ENCODE peak calls at places on chromosomes 7 and 10, in four cellular contexts. One of them, this sample, is unnamed. For H3K4me1, the result is how much of the 10 kb centered on the place peaks cover.

GRCh38 chr10:18222870-18223269 is 82.6 kb downstream of the CACNB2 start:
- DNase-seq in BE2C: no peak
- DNase-seq in CD8-positive, alpha-beta T cell: no peak
- DNase-seq in DND-41: no peak
- DNase-seq in this sample: no peak

GRCh38 chr10:90042075-90042474 is 340.7 kb downstream of the KIF20B start:
- DNase-seq in BE2C: no peak
- DNase-seq in CD8-positive, alpha-beta T cell: no peak
- DNase-seq in DND-41: no peak
- DNase-seq in this sample: no peak

GRCh38 chr10:15254808-15255655 is 86.5 kb upstream of the NMT2 start:
- DNase-seq in BE2C: no peak
- DNase-seq in CD8-positive, alpha-beta T cell: peak
- DNase-seq in DND-41: peak
- DNase-seq in this sample: peak

GRCh38 chr10:132479603-132480221 is 57.9 kb upstream of the INPP5A start:
- DNase-seq in BE2C: no peak
- DNase-seq in CD8-positive, alpha-beta T cell: no peak
- DNase-seq in DND-41: no peak
- DNase-seq in this sample: no peak

GRCh38 chr10:51986531-51986930 is 287.1 kb upstream of the CSTF2T start:
- DNase-seq in BE2C: no peak
- DNase-seq in CD8-positive, alpha-beta T cell: no peak
- DNase-seq in DND-41: no peak
- DNase-seq in this sample: no peak

GRCh38 chr10:102869290-102870198 is at the start of gene AS3MT:
- DNase-seq in BE2C: peak
- DNase-seq in CD8-positive, alpha-beta T cell: no peak
- DNase-seq in DND-41: no peak
- DNase-seq in this sample: peak

GRCh38 chr10:124093076-124093773 is at the start of gene CHST15:
- DNase-seq in BE2C: peak
- DNase-seq in CD8-positive, alpha-beta T cell: no peak
- DNase-seq in DND-41: no peak
- DNase-seq in this sample: peak

GRCh38 chr10:31456463-31456862 is 137.4 kb downstream of the ZEB1 start:
- DNase-seq in BE2C: no peak
- DNase-seq in CD8-positive, alpha-beta T cell: no peak
- DNase-seq in DND-41: no peak
- DNase-seq in this sample: no peak

GRCh38 chr10:124417846-124418725 is 637 bp downstream of the OAT start:
- DNase-seq in BE2C: peak
- DNase-seq in CD8-positive, alpha-beta T cell: peak
- DNase-seq in DND-41: no peak
- DNase-seq in this sample: peak

GRCh38 chr7:106018566-106019338 is 55.7 kb downstream of the CDHR3 start:
- DNase-seq in BE2C: no peak
- DNase-seq in CD8-positive, alpha-beta T cell: no peak
- DNase-seq in DND-41: no peak
- DNase-seq in this sample: no peak

GRCh38 chr7:101173752-101174244 is 6.3 kb downstream of the NAT16 start:
- DNase-seq in BE2C: no peak
- DNase-seq in CD8-positive, alpha-beta T cell: peak
- DNase-seq in DND-41: no peak
- DNase-seq in this sample: peak

GRCh38 chr10:804191-804781 is 114.8 kb upstream of the DIP2C start:
- DNase-seq in BE2C: no peak
- DNase-seq in CD8-positive, alpha-beta T cell: no peak
- DNase-seq in DND-41: no peak
- DNase-seq in this sample: peak

GRCh38 chr7:110573862-110574528 is 516.9 kb upstream of the LRRN3 start:
- DNase-seq in BE2C: no peak
- DNase-seq in CD8-positive, alpha-beta T cell: no peak
- DNase-seq in DND-41: no peak
- DNase-seq in this sample: no peak

GRCh38 chr10:601356-601963 is 88.0 kb downstream of the DIP2C start:
- DNase-seq in BE2C: no peak
- DNase-seq in CD8-positive, alpha-beta T cell: no peak
- DNase-seq in DND-41: no peak
- DNase-seq in this sample: no peak

GRCh38 chr10:49207936-49208482 is 19.8 kb upstream of the TMEM273 start:
- DNase-seq in BE2C: no peak
- DNase-seq in CD8-positive, alpha-beta T cell: no peak
- DNase-seq in DND-41: no peak
- DNase-seq in this sample: no peak

GRCh38 chr10:124708246-124708779 is 35.9 kb downstream of the FAM53B start:
- DNase-seq in BE2C: no peak
- DNase-seq in CD8-positive, alpha-beta T cell: no peak
- DNase-seq in DND-41: no peak
- DNase-seq in this sample: no peak

GRCh38 chr10:86955501-86956194 is 1.8 kb downstream of the MMRN2 start:
- DNase-seq in BE2C: no peak
- DNase-seq in CD8-positive, alpha-beta T cell: no peak
- DNase-seq in DND-41: no peak
- DNase-seq in this sample: peak

GRCh38 chr7:12067156-12067831 is 143.8 kb upstream of the TMEM106B start:
- DNase-seq in BE2C: peak
- DNase-seq in CD8-positive, alpha-beta T cell: peak
- DNase-seq in DND-41: peak
- DNase-seq in this sample: peak

GRCh38 chr10:63633677-63634487 is 112.7 kb downstream of the REEP3 start:
- DNase-seq in BE2C: peak
- DNase-seq in CD8-positive, alpha-beta T cell: no peak
- DNase-seq in DND-41: no peak
- DNase-seq in this sample: no peak

DNA sequence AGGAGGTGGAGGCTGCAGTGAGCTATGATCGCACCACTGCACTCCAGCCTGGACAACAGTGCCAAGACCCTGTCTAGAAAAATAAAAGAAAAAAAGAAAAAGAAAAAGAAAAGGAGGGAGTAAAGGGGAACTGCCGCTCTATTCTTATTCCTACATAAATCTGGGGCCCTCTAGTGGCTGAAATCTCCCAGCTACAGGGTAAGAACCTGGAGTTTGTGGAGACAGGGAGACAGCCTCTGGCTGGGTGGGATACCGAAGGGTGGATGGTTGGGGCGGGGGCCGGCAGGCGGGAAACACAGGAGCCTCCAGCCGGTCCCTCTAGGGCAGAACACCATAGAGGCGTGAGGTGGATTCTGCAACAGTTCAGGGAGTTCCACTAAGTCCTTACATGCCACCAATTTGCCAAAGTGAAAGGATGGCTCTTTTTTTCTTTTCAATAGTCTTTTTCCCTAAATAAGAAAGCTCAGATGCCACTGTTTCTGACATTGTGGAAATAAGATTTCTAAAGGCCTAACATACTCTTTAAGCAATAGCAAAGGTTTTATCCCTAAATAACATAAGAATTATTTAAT is 117.3 kb downstream of the SVIL start:
- DNase-seq in BE2C: peak
- DNase-seq in CD8-positive, alpha-beta T cell: no peak
- DNase-seq in DND-41: peak
- DNase-seq in this sample: peak
- TF ChIP-seq CTCF in BE2C: peak
- TF ChIP-seq CTCF in CD8-positive, alpha-beta T cell: no peak
- TF ChIP-seq CTCF in DND-41: peak
- TF ChIP-seq CTCF in this sample: peak

DNA sequence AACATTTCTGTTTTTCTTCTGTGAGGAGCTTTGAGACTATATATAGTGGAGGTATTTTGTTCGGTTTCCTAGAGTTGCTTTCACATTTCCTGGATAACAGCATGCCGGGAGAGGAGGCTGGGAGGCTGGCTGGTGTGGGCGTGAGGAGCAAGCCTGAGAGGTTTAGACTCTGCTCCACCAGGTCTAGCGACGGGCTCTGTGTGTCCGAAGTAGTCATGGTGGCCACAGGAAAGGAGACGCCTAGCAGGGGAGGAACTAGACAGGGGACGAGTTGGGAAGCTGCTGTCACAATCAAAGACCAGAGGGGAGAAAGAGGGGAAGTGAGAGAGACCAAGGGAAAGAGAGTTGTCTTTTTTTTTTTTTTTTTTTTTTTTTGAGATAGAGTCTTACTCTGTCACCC is 19.6 kb downstream of the PTPRE start:
- DNase-seq in BE2C: no peak
- DNase-seq in CD8-positive, alpha-beta T cell: no peak
- DNase-seq in DND-41: no peak
- DNase-seq in this sample: no peak
- H3K4me1 ChIP-seq in BE2C: under half
- H3K4me1 ChIP-seq in CD8-positive, alpha-beta T cell: under half
- H3K4me1 ChIP-seq in DND-41: under half
- H3K4me1 ChIP-seq in this sample: under half

DNA sequence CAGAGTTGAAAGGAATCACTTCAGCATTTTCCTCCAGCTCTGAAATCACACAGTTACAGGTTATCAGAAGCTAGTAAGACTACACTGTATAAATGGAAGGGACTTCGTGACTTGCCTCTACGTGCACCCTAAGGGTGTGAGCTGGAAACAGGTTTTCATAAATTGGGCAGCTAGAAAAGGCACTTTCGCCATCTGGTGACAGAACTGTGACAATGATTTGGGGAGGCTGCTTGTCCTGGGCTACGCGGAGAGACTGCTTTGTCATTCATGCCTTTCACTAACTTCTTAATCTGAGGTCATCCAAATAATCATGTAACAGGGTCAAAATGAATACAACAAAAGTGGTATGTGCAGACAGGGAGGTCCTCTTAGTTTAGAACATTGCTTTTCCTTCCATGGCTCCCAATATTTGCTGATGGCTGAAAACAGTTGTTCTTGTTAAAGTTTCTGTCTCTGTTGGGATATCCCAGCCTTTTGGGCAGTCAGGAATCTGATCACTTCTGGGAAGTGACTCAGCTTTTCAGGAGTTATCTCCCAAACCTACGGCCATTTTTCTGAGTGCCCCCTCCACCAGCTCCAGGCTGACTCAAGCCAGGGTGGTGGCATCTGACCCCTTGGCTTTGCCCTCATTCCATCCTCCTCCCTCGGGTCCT is 17.8 kb downstream of the VWC2 start:
- DNase-seq in BE2C: peak
- DNase-seq in CD8-positive, alpha-beta T cell: no peak
- DNase-seq in DND-41: no peak
- DNase-seq in this sample: peak
- TF ChIP-seq CTCF in BE2C: peak
- TF ChIP-seq CTCF in CD8-positive, alpha-beta T cell: no peak
- TF ChIP-seq CTCF in DND-41: peak
- TF ChIP-seq CTCF in this sample: peak

GRCh38 chr7:130922206-130923112 is 188.5 kb upstream of the KLF14 start:
- DNase-seq in BE2C: no peak
- DNase-seq in CD8-positive, alpha-beta T cell: no peak
- DNase-seq in DND-41: no peak
- DNase-seq in this sample: no peak

GRCh38 chr7:130926021-130926691 is 192.1 kb upstream of the KLF14 start:
- DNase-seq in BE2C: no peak
- DNase-seq in CD8-positive, alpha-beta T cell: no peak
- DNase-seq in DND-41: no peak
- DNase-seq in this sample: no peak

GRCh38 chr7:130925136-130925794 is 191.3 kb upstream of the KLF14 start:
- DNase-seq in BE2C: no peak
- DNase-seq in CD8-positive, alpha-beta T cell: no peak
- DNase-seq in DND-41: no peak
- DNase-seq in this sample: no peak

GRCh38 chr7:130921391-130922180 is 187.6 kb upstream of the KLF14 start:
- DNase-seq in BE2C: peak
- DNase-seq in CD8-positive, alpha-beta T cell: no peak
- DNase-seq in DND-41: no peak
- DNase-seq in this sample: no peak

GRCh38 chr7:130923930-130924329 is 189.9 kb upstream of the KLF14 start:
- DNase-seq in BE2C: no peak
- DNase-seq in CD8-positive, alpha-beta T cell: no peak
- DNase-seq in DND-41: no peak
- DNase-seq in this sample: no peak
- H3K4me1 ChIP-seq in BE2C: under half
- H3K4me1 ChIP-seq in CD8-positive, alpha-beta T cell: under half
- H3K4me1 ChIP-seq in DND-41: under half
- H3K4me1 ChIP-seq in this sample: under half

DNA sequence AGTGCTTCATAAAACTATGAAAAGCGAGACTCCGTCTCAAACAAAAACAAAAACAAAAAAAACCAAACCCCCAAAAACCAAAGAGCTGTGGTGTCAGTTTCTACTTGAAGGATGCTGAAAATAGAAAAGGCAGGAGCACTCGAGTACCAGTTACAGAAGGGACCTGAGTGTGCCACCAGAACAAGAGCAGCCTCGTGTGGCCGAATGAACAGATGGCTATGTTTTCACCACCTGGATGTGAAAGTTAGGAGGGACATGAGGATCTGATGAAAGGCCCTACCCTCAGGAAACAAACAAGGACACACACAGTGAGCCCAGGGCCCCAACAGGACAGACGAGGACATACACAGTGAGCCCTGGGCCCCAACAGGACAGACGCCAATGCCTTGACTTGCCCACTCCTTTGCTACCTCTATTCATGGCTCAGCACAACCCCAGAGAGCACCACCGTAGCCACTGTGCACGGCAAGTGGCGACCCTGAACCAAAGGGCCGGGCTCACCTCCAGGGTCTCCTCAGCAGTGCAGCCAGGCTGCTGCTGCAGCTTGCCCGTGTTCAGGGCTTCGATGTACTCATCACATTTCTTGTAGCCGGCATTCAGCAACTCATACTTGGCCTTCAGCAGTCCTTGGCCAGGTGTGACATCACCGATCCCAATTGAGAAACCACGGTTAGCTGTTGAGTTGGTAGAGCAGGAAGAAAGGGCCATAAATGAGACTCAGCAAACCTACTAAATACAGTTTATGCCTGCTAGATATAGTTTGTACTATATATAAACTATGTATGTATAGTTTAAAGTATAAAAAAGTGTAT is 24.9 kb downstream of the POLR3A start:
- DNase-seq in BE2C: no peak
- DNase-seq in CD8-positive, alpha-beta T cell: no peak
- DNase-seq in DND-41: no peak
- DNase-seq in this sample: no peak
- TF ChIP-seq CTCF in BE2C: no peak
- TF ChIP-seq CTCF in CD8-positive, alpha-beta T cell: no peak
- TF ChIP-seq CTCF in DND-41: no peak
- TF ChIP-seq CTCF in this sample: no peak

GRCh38 chr10:119346063-119346835 is 138.9 kb downstream of the GRK5 start:
- DNase-seq in BE2C: peak
- DNase-seq in CD8-positive, alpha-beta T cell: no peak
- DNase-seq in DND-41: no peak
- DNase-seq in this sample: no peak
- H3K4me1 ChIP-seq in BE2C: under half
- H3K4me1 ChIP-seq in CD8-positive, alpha-beta T cell: under half
- H3K4me1 ChIP-seq in DND-41: under half
- H3K4me1 ChIP-seq in this sample: under half